ENCODE peak calls at places on chromosomes 3 and 15, in nine cellular contexts. G, Y, N, V, Z, I, S, P and M are unnamed samples.

GRCh38 chr15:76163429-76164020 is 103.7 kb downstream of the TMEM266 start:
- DNase-seq in P (no peak), G (no peak), S (peak; percentile 68), Z (peak; percentile 71), N (no peak), V (no peak), I (peak; percentile 84), Y (peak; percentile 94), M (no peak)

GRCh38 chr15:89482139-89482538 is 14.2 kb downstream of the RHCG start:
- DNase-seq in I (no peak), Y (peak; percentile 13), V (no peak), Z (no peak), G (no peak), P (no peak), N (no peak), S (no peak), M (no peak)

GRCh38 chr15:91874992-91875651 is 21.6 kb downstream of the SLCO3A1 start:
- DNase-seq in N (no peak), V (no peak), S (no peak), G (no peak), Y (no peak), Z (no peak), P (no peak), I (peak; percentile 30), M (peak; percentile 20)

GRCh38 chr3:86792316-86792715 is 198.6 kb downstream of the VGLL3 start:
- DNase-seq in I (no peak), Z (peak; percentile 52), P (no peak), S (no peak), N (no peak), V (no peak), Y (peak; percentile 57), G (no peak), M (no peak)

GRCh38 chr3:47348411-47349154 is 32.2 kb upstream of the PTPN23 start:
- DNase-seq in S (no peak), Y (no peak), G (no peak), N (no peak), Z (no peak), I (no peak), V (no peak), P (no peak), M (no peak)

GRCh38 chr3:53845103-53845880 is 927 bp downstream of the CHDH start:
- DNase-seq in P (peak; percentile 64), G (peak; percentile 34), V (peak; percentile 76), Y (peak; percentile 40), I (peak; percentile 71), N (peak; percentile 17), Z (peak; percentile 17), S (no peak), M (no peak)

GRCh38 chr15:85407421-85408269 is 27.2 kb downstream of the AKAP13 start:
- DNase-seq in G (peak; percentile 80), N (peak; percentile 92), Y (peak; percentile 76), P (no peak), Z (peak; percentile 83), S (no peak), I (no peak), V (no peak), M (no peak)

GRCh38 chr15:38622908-38623307 is 58.3 kb upstream of the RASGRP1 start:
- DNase-seq in Y (no peak), G (no peak), P (no peak), I (no peak), Z (no peak), V (no peak), N (no peak), S (no peak), M (no peak)

GRCh38 chr15:31269961-31270575 is 56.6 kb upstream of the KLF13 start:
- DNase-seq in Z (no peak), P (no peak), V (no peak), N (no peak), Y (no peak), S (no peak), G (no peak), I (peak; percentile 44), M (no peak)

GRCh38 chr3:141094851-141095545 is 43.9 kb downstream of the SPSB4 start:
- DNase-seq in I (peak; percentile 87), N (peak; percentile 48), Y (peak; percentile 73), P (no peak), V (no peak), Z (peak; percentile 64), G (no peak), S (no peak), M (no peak)

GRCh38 chr3:127951276-127951675 is 36.2 kb downstream of the KBTBD12 start:
- DNase-seq in G (no peak), N (peak; percentile 5), V (no peak), I (no peak), Z (no peak), P (no peak), S (no peak), Y (peak; percentile 6), M (no peak)

GRCh38 chr15:27601239-27601942 is 497.7 kb downstream of the OCA2 start:
- DNase-seq in P (no peak), Y (no peak), Z (no peak), S (no peak), N (no peak), V (no peak), G (no peak), I (no peak), M (no peak)

GRCh38 chr3:77707271-77707670 is 667.4 kb downstream of the ROBO2 start:
- DNase-seq in Y (peak; percentile 1), G (no peak), S (no peak), N (no peak), I (no peak), Z (peak; percentile 18), P (no peak), V (no peak), M (no peak)

GRCh38 chr15:67839358-67839928 is 402 bp downstream of the RNU6-1 start:
- DNase-seq in I (no peak), G (peak; percentile 75), N (peak; percentile 73), S (no peak), P (no peak), Y (peak; percentile 58), V (no peak), Z (peak; percentile 47), M (no peak)

GRCh38 chr15:63894662-63894949 is 60.9 kb upstream of the HERC1 start:
- DNase-seq in Y (no peak), P (no peak), V (no peak), Z (no peak), I (no peak), N (no peak), G (no peak), S (no peak), M (no peak)
- TF ChIP-seq CTCF in Y (no peak), P (no peak), V (no peak), Z (no peak), I (no peak), N (no peak), G (no peak), S (no peak), M (no peak)

GRCh38 chr3:59563966-59564365 is 514.1 kb upstream of the CFAP20DC start:
- DNase-seq in Y (peak; percentile 5), Z (peak; percentile 6), P (no peak), N (no peak), G (no peak), S (no peak), V (no peak), I (no peak), M (no peak)

GRCh38 chr3:59563072-59563605 is 513.3 kb upstream of the CFAP20DC start:
- DNase-seq in Y (no peak), Z (no peak), V (no peak), G (no peak), S (no peak), N (no peak), I (no peak), P (no peak), M (no peak)

GRCh38 chr3:59555593-59556315 is 505.9 kb upstream of the CFAP20DC start:
- DNase-seq in I (no peak), V (no peak), P (no peak), N (no peak), G (peak; percentile 47), S (no peak), Y (peak; percentile 55), Z (peak; percentile 41), M (no peak)

GRCh38 chr3:59559721-59560514 is 510.1 kb upstream of the CFAP20DC start:
- DNase-seq in I (no peak), P (no peak), V (no peak), Y (peak; percentile 92), G (peak; percentile 92), N (no peak), S (peak; percentile 70), Z (peak; percentile 90), M (no peak)

GRCh38 chr3:59558906-59559720 is 509.3 kb upstream of the CFAP20DC start:
- DNase-seq in P (no peak), Y (no peak), I (no peak), V (no peak), Z (no peak), N (no peak), S (no peak), G (no peak), M (no peak)
- TF ChIP-seq CTCF in P (no peak), Y (no peak), I (no peak), V (no peak), Z (no peak), N (no peak), S (no peak), G (no peak), M (no peak)

GRCh38 chr15:65396283-65396964 is 18.6 kb upstream of the IGDCC3 start:
- DNase-seq in N (no peak), G (no peak), Y (no peak), I (no peak), V (no peak), Z (no peak), S (no peak), P (no peak), M (peak; percentile 45)
- TF ChIP-seq CTCF in N (no peak), G (no peak), Y (no peak), I (no peak), V (no peak), Z (no peak), S (no peak), P (no peak), M (no peak)

GRCh38 chr3:121885386-121885785 is 8.8 kb upstream of the SLC15A2 start:
- DNase-seq in Y (peak; percentile 21), G (no peak), N (no peak), I (no peak), V (no peak), Z (peak; percentile 9), S (no peak), P (no peak), M (no peak)

GRCh38 chr3:121878411-121878810 is 15.8 kb upstream of the SLC15A2 start:
- DNase-seq in N (no peak), G (no peak), Y (no peak), I (no peak), Z (no peak), P (no peak), V (no peak), S (no peak), M (no peak)

GRCh38 chr3:121883507-121883906 is 10.7 kb upstream of the SLC15A2 start:
- DNase-seq in S (no peak), Z (peak; percentile 54), V (no peak), P (no peak), I (no peak), Y (peak; percentile 68), G (peak; percentile 60), N (peak; percentile 44), M (no peak)
- TF ChIP-seq CTCF in S (peak; percentile 36), Z (peak; percentile 45), V (peak; percentile 18), P (peak; percentile 11), I (no peak), Y (peak; percentile 47), G (no peak), N (peak; percentile 44), M (peak; percentile 17)

GRCh38 chr3:89314454-89314853 is 207.0 kb downstream of the EPHA3 start:
- DNase-seq in S (peak; percentile 9), V (no peak), Z (peak; percentile 46), Y (peak; percentile 59), I (no peak), P (no peak), G (peak; percentile 4), N (no peak), M (peak; percentile 12)
- TF ChIP-seq CTCF in S (peak; percentile 23), V (no peak), Z (peak; percentile 21), Y (peak; percentile 46), I (no peak), P (no peak), G (peak; percentile 8), N (no peak), M (no peak)